ENCODE peak calls at places on chromosome 20, in six cellular contexts. One of them, this sample, is unnamed.

GRCh38 chr20:41178904-41179432 is 41.6 kb downstream of the PLCG1 start:
- DNase-seq in left cardiac atrium: peak
- DNase-seq in DND-41: no peak
- DNase-seq in stimulated activated CD8-positive, alpha-beta memory T cell treated with anti-CD3 and anti-CD28 coated beads, Interleukin-7, amount 100 ng/mL, for 48 hours: no peak
- DNase-seq in omental fat pad: no peak
- DNase-seq in activated CD4-positive, alpha-beta T cell treated with anti-CD3 and anti-CD28 coated beads for 48 hours: no peak
- DNase-seq in this sample: peak

GRCh38 chr20:13105864-13106457 is 97.2 kb downstream of the SPTLC3 start:
- DNase-seq in omental fat pad: no peak
- DNase-seq in activated CD4-positive, alpha-beta T cell treated with anti-CD3 and anti-CD28 coated beads for 48 hours: no peak
- DNase-seq in stimulated activated CD8-positive, alpha-beta memory T cell treated with anti-CD3 and anti-CD28 coated beads, Interleukin-7, amount 100 ng/mL, for 48 hours: no peak
- DNase-seq in DND-41: no peak
- DNase-seq in left cardiac atrium: no peak
- DNase-seq in this sample: no peak

GRCh38 chr20:64269604-64270411 is 14.3 kb downstream of the PCMTD2 start:
- DNase-seq in omental fat pad: no peak
- DNase-seq in activated CD4-positive, alpha-beta T cell treated with anti-CD3 and anti-CD28 coated beads for 48 hours: no peak
- DNase-seq in stimulated activated CD8-positive, alpha-beta memory T cell treated with anti-CD3 and anti-CD28 coated beads, Interleukin-7, amount 100 ng/mL, for 48 hours: no peak
- DNase-seq in DND-41: no peak
- DNase-seq in left cardiac atrium: no peak
- DNase-seq in this sample: no peak

GRCh38 chr20:10467985-10468845 is 33.1 kb downstream of the SLX4IP start:
- DNase-seq in left cardiac atrium: no peak
- DNase-seq in activated CD4-positive, alpha-beta T cell treated with anti-CD3 and anti-CD28 coated beads for 48 hours: no peak
- DNase-seq in stimulated activated CD8-positive, alpha-beta memory T cell treated with anti-CD3 and anti-CD28 coated beads, Interleukin-7, amount 100 ng/mL, for 48 hours: no peak
- DNase-seq in DND-41: no peak
- DNase-seq in omental fat pad: no peak
- DNase-seq in this sample: no peak

GRCh38 chr20:21430031-21430430 is 32.7 kb upstream of the NKX2-4 start:
- DNase-seq in activated CD4-positive, alpha-beta T cell treated with anti-CD3 and anti-CD28 coated beads for 48 hours: no peak
- DNase-seq in left cardiac atrium: no peak
- DNase-seq in DND-41: no peak
- DNase-seq in stimulated activated CD8-positive, alpha-beta memory T cell treated with anti-CD3 and anti-CD28 coated beads, Interleukin-7, amount 100 ng/mL, for 48 hours: no peak
- DNase-seq in omental fat pad: no peak
- DNase-seq in this sample: no peak

GRCh38 chr20:60060593-60060992 is 102.4 kb downstream of the CDH26 start:
- DNase-seq in activated CD4-positive, alpha-beta T cell treated with anti-CD3 and anti-CD28 coated beads for 48 hours: no peak
- DNase-seq in stimulated activated CD8-positive, alpha-beta memory T cell treated with anti-CD3 and anti-CD28 coated beads, Interleukin-7, amount 100 ng/mL, for 48 hours: no peak
- DNase-seq in left cardiac atrium: no peak
- DNase-seq in DND-41: no peak
- DNase-seq in omental fat pad: no peak
- DNase-seq in this sample: no peak

GRCh38 chr20:43710370-43711044 is 16.3 kb downstream of the GTSF1L start:
- DNase-seq in DND-41: no peak
- DNase-seq in left cardiac atrium: no peak
- DNase-seq in activated CD4-positive, alpha-beta T cell treated with anti-CD3 and anti-CD28 coated beads for 48 hours: no peak
- DNase-seq in omental fat pad: no peak
- DNase-seq in stimulated activated CD8-positive, alpha-beta memory T cell treated with anti-CD3 and anti-CD28 coated beads, Interleukin-7, amount 100 ng/mL, for 48 hours: no peak
- DNase-seq in this sample: no peak

GRCh38 chr20:14860410-14860814 is 523.0 kb upstream of the FLRT3 start:
- DNase-seq in activated CD4-positive, alpha-beta T cell treated with anti-CD3 and anti-CD28 coated beads for 48 hours: no peak
- DNase-seq in DND-41: no peak
- DNase-seq in left cardiac atrium: no peak
- DNase-seq in stimulated activated CD8-positive, alpha-beta memory T cell treated with anti-CD3 and anti-CD28 coated beads, Interleukin-7, amount 100 ng/mL, for 48 hours: no peak
- DNase-seq in omental fat pad: no peak
- DNase-seq in this sample: no peak

GRCh38 chr20:36865076-36865860 is 10.7 kb upstream of the TLDC2 start:
- DNase-seq in left cardiac atrium: no peak
- DNase-seq in activated CD4-positive, alpha-beta T cell treated with anti-CD3 and anti-CD28 coated beads for 48 hours: no peak
- DNase-seq in DND-41: no peak
- DNase-seq in omental fat pad: no peak
- DNase-seq in stimulated activated CD8-positive, alpha-beta memory T cell treated with anti-CD3 and anti-CD28 coated beads, Interleukin-7, amount 100 ng/mL, for 48 hours: no peak
- DNase-seq in this sample: no peak

GRCh38 chr20:37377346-37378081 is 31.6 kb downstream of the SRC start:
- DNase-seq in stimulated activated CD8-positive, alpha-beta memory T cell treated with anti-CD3 and anti-CD28 coated beads, Interleukin-7, amount 100 ng/mL, for 48 hours: no peak
- DNase-seq in activated CD4-positive, alpha-beta T cell treated with anti-CD3 and anti-CD28 coated beads for 48 hours: no peak
- DNase-seq in DND-41: no peak
- DNase-seq in left cardiac atrium: no peak
- DNase-seq in omental fat pad: no peak
- DNase-seq in this sample: peak

GRCh38 chr20:57265649-57266250 is 691 bp downstream of the BMP7 start:
- DNase-seq in left cardiac atrium: no peak
- DNase-seq in activated CD4-positive, alpha-beta T cell treated with anti-CD3 and anti-CD28 coated beads for 48 hours: no peak
- DNase-seq in stimulated activated CD8-positive, alpha-beta memory T cell treated with anti-CD3 and anti-CD28 coated beads, Interleukin-7, amount 100 ng/mL, for 48 hours: no peak
- DNase-seq in DND-41: no peak
- DNase-seq in omental fat pad: no peak
- DNase-seq in this sample: no peak

GRCh38 chr20:45283529-45284065 is 23.0 kb upstream of the RBPJL start:
- DNase-seq in stimulated activated CD8-positive, alpha-beta memory T cell treated with anti-CD3 and anti-CD28 coated beads, Interleukin-7, amount 100 ng/mL, for 48 hours: no peak
- DNase-seq in DND-41: no peak
- DNase-seq in omental fat pad: no peak
- DNase-seq in left cardiac atrium: no peak
- DNase-seq in activated CD4-positive, alpha-beta T cell treated with anti-CD3 and anti-CD28 coated beads for 48 hours: no peak
- DNase-seq in this sample: no peak

GRCh38 chr20:37528442-37529213 is 952 bp upstream of the BLCAP start:
- DNase-seq in stimulated activated CD8-positive, alpha-beta memory T cell treated with anti-CD3 and anti-CD28 coated beads, Interleukin-7, amount 100 ng/mL, for 48 hours: no peak
- DNase-seq in omental fat pad: no peak
- DNase-seq in activated CD4-positive, alpha-beta T cell treated with anti-CD3 and anti-CD28 coated beads for 48 hours: peak
- DNase-seq in DND-41: no peak
- DNase-seq in left cardiac atrium: no peak
- DNase-seq in this sample: no peak

GRCh38 chr20:40738976-40739375 is 49.9 kb upstream of the MAFB start:
- DNase-seq in activated CD4-positive, alpha-beta T cell treated with anti-CD3 and anti-CD28 coated beads for 48 hours: no peak
- DNase-seq in omental fat pad: no peak
- DNase-seq in DND-41: no peak
- DNase-seq in left cardiac atrium: no peak
- DNase-seq in stimulated activated CD8-positive, alpha-beta memory T cell treated with anti-CD3 and anti-CD28 coated beads, Interleukin-7, amount 100 ng/mL, for 48 hours: no peak
- DNase-seq in this sample: no peak

GRCh38 chr20:63084563-63084927 is 77.8 kb upstream of the BHLHE23 start:
- DNase-seq in omental fat pad: no peak
- DNase-seq in activated CD4-positive, alpha-beta T cell treated with anti-CD3 and anti-CD28 coated beads for 48 hours: no peak
- DNase-seq in stimulated activated CD8-positive, alpha-beta memory T cell treated with anti-CD3 and anti-CD28 coated beads, Interleukin-7, amount 100 ng/mL, for 48 hours: no peak
- DNase-seq in left cardiac atrium: peak
- DNase-seq in DND-41: no peak
- DNase-seq in this sample: no peak

GRCh38 chr20:9985773-9986172 is 49.0 kb upstream of the ANKEF1 start:
- DNase-seq in activated CD4-positive, alpha-beta T cell treated with anti-CD3 and anti-CD28 coated beads for 48 hours: no peak
- DNase-seq in left cardiac atrium: no peak
- DNase-seq in stimulated activated CD8-positive, alpha-beta memory T cell treated with anti-CD3 and anti-CD28 coated beads, Interleukin-7, amount 100 ng/mL, for 48 hours: no peak
- DNase-seq in omental fat pad: no peak
- DNase-seq in DND-41: no peak
- DNase-seq in this sample: no peak

GRCh38 chr20:40489886-40490285 is 199.2 kb downstream of the MAFB start:
- DNase-seq in left cardiac atrium: no peak
- DNase-seq in activated CD4-positive, alpha-beta T cell treated with anti-CD3 and anti-CD28 coated beads for 48 hours: no peak
- DNase-seq in DND-41: no peak
- DNase-seq in omental fat pad: no peak
- DNase-seq in stimulated activated CD8-positive, alpha-beta memory T cell treated with anti-CD3 and anti-CD28 coated beads, Interleukin-7, amount 100 ng/mL, for 48 hours: no peak
- DNase-seq in this sample: no peak

GRCh38 chr20:59744756-59745155 is 140.4 kb downstream of the PHACTR3 start:
- DNase-seq in stimulated activated CD8-positive, alpha-beta memory T cell treated with anti-CD3 and anti-CD28 coated beads, Interleukin-7, amount 100 ng/mL, for 48 hours: no peak
- DNase-seq in left cardiac atrium: no peak
- DNase-seq in activated CD4-positive, alpha-beta T cell treated with anti-CD3 and anti-CD28 coated beads for 48 hours: no peak
- DNase-seq in omental fat pad: no peak
- DNase-seq in DND-41: no peak
- DNase-seq in this sample: no peak

GRCh38 chr20:37179671-37180524 is 550 bp upstream of the MROH8 start:
- DNase-seq in omental fat pad: no peak
- DNase-seq in DND-41: no peak
- DNase-seq in left cardiac atrium: no peak
- DNase-seq in stimulated activated CD8-positive, alpha-beta memory T cell treated with anti-CD3 and anti-CD28 coated beads, Interleukin-7, amount 100 ng/mL, for 48 hours: no peak
- DNase-seq in activated CD4-positive, alpha-beta T cell treated with anti-CD3 and anti-CD28 coated beads for 48 hours: peak
- DNase-seq in this sample: no peak

GRCh38 chr20:64065973-64066341 is 3.0 kb downstream of the TCEA2 start:
- DNase-seq in DND-41: no peak
- DNase-seq in omental fat pad: no peak
- DNase-seq in left cardiac atrium: peak
- DNase-seq in stimulated activated CD8-positive, alpha-beta memory T cell treated with anti-CD3 and anti-CD28 coated beads, Interleukin-7, amount 100 ng/mL, for 48 hours: no peak
- DNase-seq in activated CD4-positive, alpha-beta T cell treated with anti-CD3 and anti-CD28 coated beads for 48 hours: peak
- DNase-seq in this sample: no peak

GRCh38 chr20:41631826-41632225 is 13.6 kb upstream of the CHD6 start:
- DNase-seq in omental fat pad: no peak
- DNase-seq in left cardiac atrium: peak
- DNase-seq in stimulated activated CD8-positive, alpha-beta memory T cell treated with anti-CD3 and anti-CD28 coated beads, Interleukin-7, amount 100 ng/mL, for 48 hours: no peak
- DNase-seq in DND-41: no peak
- DNase-seq in activated CD4-positive, alpha-beta T cell treated with anti-CD3 and anti-CD28 coated beads for 48 hours: no peak
- DNase-seq in this sample: no peak

GRCh38 chr20:62860924-62861691 is 514 bp downstream of the TCFL5 start:
- DNase-seq in omental fat pad: no peak
- DNase-seq in DND-41: peak
- DNase-seq in left cardiac atrium: peak
- DNase-seq in activated CD4-positive, alpha-beta T cell treated with anti-CD3 and anti-CD28 coated beads for 48 hours: peak
- DNase-seq in stimulated activated CD8-positive, alpha-beta memory T cell treated with anti-CD3 and anti-CD28 coated beads, Interleukin-7, amount 100 ng/mL, for 48 hours: no peak
- DNase-seq in this sample: no peak

GRCh38 chr20:37615507-37616425 is 78.1 kb upstream of the CTNNBL1 start:
- DNase-seq in stimulated activated CD8-positive, alpha-beta memory T cell treated with anti-CD3 and anti-CD28 coated beads, Interleukin-7, amount 100 ng/mL, for 48 hours: no peak
- DNase-seq in left cardiac atrium: no peak
- DNase-seq in activated CD4-positive, alpha-beta T cell treated with anti-CD3 and anti-CD28 coated beads for 48 hours: peak
- DNase-seq in omental fat pad: no peak
- DNase-seq in DND-41: peak
- DNase-seq in this sample: no peak

This sample was measured in sciatic nerve.